ENCODE peak calls at places on chromosomes 16 and 17, in five cellular contexts. P is spleen, X is Calu3, Z is GM20000, U is AG10803. F is an unnamed sample.
A peak's percentile ranks its signal among the peaks of the same experiment; 100 is the strongest.

GRCh38 chr17:72110231-72110952 is 10.4 kb upstream of the SOX9 start:
- DNase-seq in P (no peak), X (no peak), Z (no peak), U (no peak), F (no peak)

GRCh38 chr17:50501054-50501453 is 7.2 kb upstream of the MYCBPAP start:
- DNase-seq in P (no peak), X (peak; percentile 62), Z (no peak), U (no peak), F (no peak)

GRCh38 chr17:19421926-19422325 is 10.9 kb downstream of the RNF112 start:
- DNase-seq in P (no peak), X (no peak), Z (no peak), U (no peak), F (no peak)

GRCh38 chr17:37066322-37066905 is 117.7 kb downstream of the AATF start:
- DNase-seq in P (no peak), X (no peak), Z (no peak), U (no peak), F (no peak)

GRCh38 chr17:27457731-27458523 is 1.7 kb downstream of the KSR1 start:
- DNase-seq in P (no peak), X (no peak), Z (peak; percentile 63), U (peak; percentile 50), F (peak; percentile 40)

GRCh38 chr16:75105306-75106061 is 11.1 kb downstream of the LDHD start:
- DNase-seq in P (peak; percentile 78), X (no peak), Z (no peak), U (peak; percentile 23), F (no peak)

GRCh38 chr16:58589311-58589890 is 40.2 kb downstream of the CNOT1 start:
- DNase-seq in P (no peak), X (no peak), Z (no peak), U (peak; percentile 77), F (no peak)

GRCh38 chr17:55756689-55757088 is 5.8 kb downstream of the PCTP start:
- DNase-seq in P (no peak), X (no peak), Z (no peak), U (no peak), F (no peak)

GRCh38 chr17:38539386-38539785 is 66.4 kb downstream of the SRCIN1 start:
- DNase-seq in P (no peak), X (no peak), Z (no peak), U (no peak), F (no peak)

GRCh38 chr17:81710514-81711308 is 1.4 kb upstream of the SLC25A10 start:
- DNase-seq in P (peak; percentile 81), X (no peak), Z (no peak), U (peak; percentile 31), F (no peak)

GRCh38 chr17:81713004-81713555 is 996 bp downstream of the SLC25A10 start:
- DNase-seq in P (peak; percentile 80), X (peak; percentile 54), Z (no peak), U (no peak), F (no peak)

GRCh38 chr17:81711814-81712467 is at the start of gene SLC25A10:
- DNase-seq in P (peak; percentile 92), X (peak; percentile 92), Z (peak; percentile 98), U (peak; percentile 52), F (no peak)

GRCh38 chr17:81713556-81714411 is 1.7 kb downstream of the SLC25A10 start:
- DNase-seq in P (peak; percentile 76), X (peak; percentile 38), Z (no peak), U (no peak), F (no peak)

DNA sequence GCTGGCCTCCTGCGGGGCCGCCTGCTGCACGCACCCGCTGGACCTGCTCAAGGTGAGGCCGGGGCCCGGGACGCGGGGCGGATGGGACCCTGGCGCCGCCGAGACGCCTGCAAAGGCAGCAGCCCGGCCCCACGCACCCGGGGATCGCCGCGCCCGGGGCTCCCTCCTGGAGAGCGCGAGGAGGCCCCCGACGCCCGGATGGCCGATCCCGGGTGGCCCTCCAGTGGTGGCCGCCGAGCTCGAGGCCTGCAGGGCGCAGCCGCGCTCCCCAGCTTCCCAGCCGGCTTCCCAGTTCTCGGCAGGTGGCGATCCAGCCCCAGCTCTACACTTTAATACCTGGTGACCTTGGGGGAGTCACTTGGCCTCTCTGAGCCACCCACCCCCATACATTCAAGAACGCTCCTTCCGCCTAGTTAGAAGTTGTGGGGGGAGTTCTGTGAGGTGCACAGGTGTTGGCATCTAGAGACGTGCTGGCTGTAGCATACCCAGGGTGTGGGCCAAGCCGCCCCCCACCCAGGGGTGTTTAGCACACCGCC is 452 bp downstream of the SLC25A10 start:
- DNase-seq in P (no peak), X (peak; percentile 71), Z (peak; percentile 77), U (peak; percentile 22), F (no peak)
- TF ChIP-seq CTCF in P (no peak), X (no peak), Z (peak; percentile 6), U (peak; percentile 9), F (no peak)

DNA sequence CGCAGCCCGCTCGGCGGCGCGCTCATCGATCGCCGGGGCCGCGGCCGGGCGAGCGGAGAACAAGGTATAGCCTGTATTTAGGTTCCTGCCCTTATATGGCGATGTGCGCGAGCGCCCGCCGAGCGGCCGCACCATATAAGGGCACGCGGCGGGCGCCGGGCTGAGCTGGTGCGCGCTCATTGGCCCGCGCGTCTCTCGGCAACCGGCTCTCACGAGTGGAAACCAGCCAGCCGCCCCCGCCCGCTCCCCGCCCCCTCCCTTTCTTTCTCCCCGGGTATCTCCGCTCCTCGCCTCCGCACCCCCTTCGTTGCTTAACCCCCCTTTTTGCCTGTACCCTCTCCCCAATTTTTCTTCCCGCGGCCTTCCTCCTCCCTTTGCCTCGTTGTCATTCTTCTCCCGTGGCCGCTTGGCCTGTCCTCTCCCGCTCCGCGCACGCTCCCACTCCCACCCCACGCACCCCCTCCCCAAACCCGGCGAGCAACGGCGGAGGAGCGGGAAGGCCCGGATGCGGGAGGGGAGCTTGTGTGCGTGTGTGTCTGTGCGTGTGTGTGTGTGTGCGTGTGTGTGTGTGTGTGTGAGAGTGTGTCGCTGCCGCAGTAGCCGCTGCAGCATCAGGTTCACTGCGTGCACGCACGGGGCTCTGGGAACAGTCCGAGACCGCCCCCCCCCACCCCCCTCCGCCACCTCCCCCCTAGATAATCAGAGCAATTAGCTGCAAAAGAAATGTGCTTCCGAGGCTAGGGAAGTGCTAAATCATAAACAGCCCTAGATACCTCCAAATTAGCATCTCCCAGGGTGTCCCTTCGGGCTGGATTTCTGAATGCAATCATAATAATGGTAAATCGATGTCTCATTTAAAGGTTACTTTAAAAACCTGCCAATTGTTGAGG is 13.5 kb upstream of the CBX8 start:
- DNase-seq in P (peak; percentile 89), X (peak; percentile 88), Z (peak; percentile 94), U (peak; percentile 42), F (no peak)
- TF ChIP-seq CTCF in P (no peak), X (no peak), Z (no peak), U (no peak), F (no peak)

DNA sequence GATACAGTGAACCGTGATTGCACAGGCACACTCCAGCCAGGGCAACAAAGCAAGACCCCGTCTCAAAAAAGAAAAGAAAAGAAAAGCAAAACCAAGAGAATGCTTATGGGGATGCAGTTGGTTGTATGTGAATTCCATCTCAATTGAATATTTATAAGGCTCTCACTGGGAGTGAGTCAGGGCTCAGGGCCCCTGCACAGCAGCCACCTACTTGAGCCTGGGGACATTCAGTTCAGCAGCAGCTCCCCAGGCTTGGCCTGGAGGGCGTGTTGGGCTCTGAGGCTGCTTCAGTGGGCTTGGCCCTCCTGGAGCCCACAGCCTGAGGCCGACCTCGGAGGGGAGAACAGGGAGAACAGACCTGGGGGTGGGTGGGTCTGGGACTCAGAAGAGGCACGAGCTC is 24.6 kb downstream of the ZFPM1 start:
- DNase-seq in P (no peak), X (no peak), Z (no peak), U (no peak), F (no peak)
- TF ChIP-seq CTCF in P (no peak), X (no peak), Z (no peak), U (no peak), F (no peak)

DNA sequence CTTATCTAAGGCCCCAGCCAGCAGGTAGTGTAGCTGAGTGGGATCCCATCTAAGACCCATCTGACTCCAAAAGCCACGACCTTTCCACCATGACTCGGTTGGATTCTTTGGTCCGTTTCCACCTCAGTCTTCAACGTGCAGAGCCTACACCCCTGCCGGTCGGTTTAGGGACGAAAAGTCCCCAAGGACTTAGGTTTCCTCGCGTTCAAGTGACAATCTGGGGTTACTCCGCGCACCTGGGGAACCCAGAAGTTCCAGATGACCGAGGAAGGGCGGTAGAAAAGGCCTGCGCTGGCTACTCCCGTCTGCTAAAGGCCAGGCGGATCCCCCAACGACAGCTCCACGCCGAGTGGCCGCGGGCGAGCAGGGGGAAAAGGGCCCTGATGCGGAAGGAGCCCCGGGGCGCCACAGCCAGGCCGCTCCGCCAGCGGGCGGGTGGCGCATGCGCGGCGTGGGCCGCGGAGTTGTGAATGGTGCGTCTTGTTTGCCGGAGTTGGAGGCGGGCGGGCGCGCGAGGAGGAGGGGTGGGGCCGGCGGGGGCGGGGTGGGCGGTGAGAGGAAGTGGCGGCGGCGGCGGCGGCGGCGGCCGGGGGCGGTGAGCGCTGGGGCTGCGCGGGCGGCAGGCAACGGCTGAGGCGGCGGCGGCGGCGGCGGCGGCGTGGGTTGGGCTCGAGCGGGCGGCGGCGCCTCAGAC is at the start of gene CBFB:
- DNase-seq in P (peak; percentile 98), X (peak; percentile 97), Z (peak; percentile 99), U (peak; percentile 93), F (peak; percentile 67)
- TF ChIP-seq CTCF in P (peak; percentile 11), X (peak; percentile 15), Z (no peak), U (peak; percentile 19), F (no peak)

F was measured in astrocyte of the cerebellum.